ENCODE peak calls at places on chromosomes 12 and 14, in five cellular contexts. A is activated gamma-delta T cell treated with anti-CD3 and anti-CD28 coated beads, Interleukin-2, amount 50 U/mL, for 16 hours; U is fibroblast of the aortic adventitia; E is activated naive CD4-positive, alpha-beta T cell treated with anti-CD3 and anti-CD28 coated beads for 36 hours; K is AG09309. X is an unnamed sample.

GRCh38 chr12:48092606-48093005 is 13.3 kb downstream of the SENP1 start:
- DNase-seq in E (no peak), U (peak; percentile 65), K (no peak), A (no peak), X (no peak)

GRCh38 chr12:108237272-108237671 is 101.8 kb downstream of the CMKLR1 start:
- DNase-seq in U (no peak), E (no peak), A (no peak), K (no peak), X (no peak)

GRCh38 chr12:31119531-31120211 is 46.0 kb downstream of the DDX11 start:
- DNase-seq in A (no peak), U (no peak), E (peak; percentile 24), K (no peak), X (no peak)

GRCh38 chr14:89365071-89365801 is 51.8 kb downstream of the FOXN3 start:
- DNase-seq in A (peak; percentile 28), E (peak; percentile 80), K (no peak), U (no peak), X (peak; percentile 33)

GRCh38 chr12:68119724-68120211 is 39.8 kb downstream of the IFNG start:
- DNase-seq in A (peak; percentile 44), K (no peak), E (peak; percentile 83), U (no peak), X (peak; percentile 8)

GRCh38 chr12:58069268-58069967 is 128.1 kb downstream of the ATP23 start:
- DNase-seq in U (peak; percentile 33), A (no peak), K (peak; percentile 1), E (no peak), X (no peak)

GRCh38 chr12:531951-532585 is 72.3 kb downstream of the B4GALNT3 start:
- DNase-seq in E (no peak), U (no peak), K (no peak), A (no peak), X (no peak)

GRCh38 chr12:111137968-111138367 is 217.6 kb upstream of the MYL2 start:
- DNase-seq in K (no peak), E (no peak), A (no peak), U (no peak), X (no peak)

GRCh38 chr12:32906407-32907165 is 10.0 kb upstream of the PKP2 start:
- DNase-seq in E (no peak), K (no peak), U (no peak), A (no peak), X (no peak)

GRCh38 chr14:53516261-53516774 is 363.2 kb upstream of the DDHD1 start:
- DNase-seq in A (no peak), U (peak; percentile 92), E (no peak), K (peak; percentile 80), X (no peak)

GRCh38 chr14:99884834-99885648 is 91.8 kb downstream of the EML1 start:
- DNase-seq in U (peak; percentile 84), E (peak; percentile 23), K (peak; percentile 50), A (no peak), X (no peak)

GRCh38 chr14:32397871-32398640 is 69.0 kb downstream of the AKAP6 start:
- DNase-seq in E (no peak), K (peak; percentile 41), A (no peak), U (peak; percentile 75), X (no peak)

GRCh38 chr12:1744932-1745331 is 54.1 kb downstream of the ADIPOR2 start:
- DNase-seq in E (no peak), K (no peak), U (no peak), A (no peak), X (no peak)

GRCh38 chr12:120662879-120663278 is 22.5 kb downstream of the CABP1 start:
- DNase-seq in K (no peak), U (no peak), A (no peak), E (no peak), X (no peak)

GRCh38 chr14:91372680-91373495 is 44.7 kb downstream of the CCDC88C start:
- DNase-seq in U (no peak), K (no peak), E (peak; percentile 64), A (no peak), X (no peak)

GRCh38 chr14:99268776-99269510 is 3.1 kb downstream of the BCL11B start:
- DNase-seq in K (no peak), E (peak; percentile 22), A (no peak), U (no peak), X (no peak)

GRCh38 chr12:103672401-103673119 is 85.5 kb downstream of the STAB2 start:
- DNase-seq in E (no peak), A (no peak), K (no peak), U (peak; percentile 11), X (no peak)

GRCh38 chr12:6771091-6771495 is 1.2 kb upstream of the LAG3 start:
- DNase-seq in A (no peak), K (no peak), U (no peak), E (no peak), X (no peak)

GRCh38 chr12:47105914-47106674 is 26.3 kb upstream of the AMIGO2 start:
- DNase-seq in A (no peak), U (no peak), E (no peak), K (no peak), X (no peak)

GRCh38 chr12:110245278-110245868 is 35.7 kb upstream of the ATP2A2 start:
- DNase-seq in K (no peak), A (no peak), E (peak; percentile 56), U (no peak), X (peak; percentile 19)

GRCh38 chr14:90858511-90858910 is 42.3 kb upstream of the TTC7B start:
- DNase-seq in A (no peak), U (no peak), E (no peak), K (no peak), X (no peak)